ENCODE peak calls at places on chromosomes 12 and 14, in seven cellular contexts. O is AG09309, C is fibroblast of the aortic adventitia, W is HepG2, K is foreskin fibroblast, D is dorsolateral prefrontal cortex, B is colonic mucosa. P is an unnamed sample.

GRCh38 chr14:65224799-65225198 is 122.5 kb upstream of the MAX start:
- DNase-seq in O (no peak), C (peak), W (no peak), K (peak), D (peak), B (no peak), P (peak)

GRCh38 chr12:80313184-80313583 is 130.9 kb upstream of the PTPRQ start:
- DNase-seq in O (no peak), C (peak), W (no peak), K (peak), D (no peak), B (no peak), P (no peak)

GRCh38 chr12:632102-632696 is 31.0 kb downstream of the NINJ2 start:
- DNase-seq in O (peak), C (peak), W (peak), K (peak), D (no peak), B (no peak), P (peak)

GRCh38 chr12:530308-530707 is 70.6 kb downstream of the B4GALNT3 start:
- DNase-seq in O (peak), C (no peak), W (no peak), K (peak), D (no peak), B (no peak), P (no peak)

GRCh38 chr12:71671816-71672215 is 7.7 kb downstream of the THAP2 start:
- DNase-seq in O (no peak), C (no peak), W (no peak), K (no peak), D (no peak), B (no peak), P (peak)

GRCh38 chr12:28140404-28140803 is 49.9 kb upstream of the CCDC91 start:
- DNase-seq in O (no peak), C (no peak), W (no peak), K (no peak), D (no peak), B (no peak), P (no peak)

GRCh38 chr12:76674669-76675315 is 89.1 kb upstream of the ZDHHC17 start:
- DNase-seq in O (no peak), C (no peak), W (no peak), K (no peak), D (no peak), B (no peak), P (no peak)

GRCh38 chr12:113242018-113242418 is 20.8 kb downstream of the TPCN1 start:
- DNase-seq in O (peak), C (no peak), W (no peak), K (no peak), D (no peak), B (no peak), P (peak)

GRCh38 chr12:104494137-104494815 is 37.5 kb downstream of the CHST11 start:
- DNase-seq in O (no peak), C (peak), W (no peak), K (peak), D (no peak), B (no peak), P (no peak)

GRCh38 chr14:100547633-100548294 is 39.5 kb downstream of the BEGAIN start:
- DNase-seq in O (no peak), C (no peak), W (no peak), K (peak), D (no peak), B (peak), P (peak)

GRCh38 chr12:34598851-34599529 is 576.7 kb downstream of the ALG10 start:
- DNase-seq in O (no peak), C (no peak), W (no peak), K (no peak), D (no peak), B (no peak), P (no peak)

GRCh38 chr12:33322519-33322918 is 117.1 kb downstream of the SYT10 start:
- DNase-seq in O (no peak), C (no peak), W (no peak), K (no peak), D (no peak), B (no peak), P (no peak)

GRCh38 chr12:97502600-97502999 is 40.0 kb downstream of the RMST start:
- DNase-seq in O (no peak), C (no peak), W (no peak), K (no peak), D (no peak), B (no peak), P (no peak)

GRCh38 chr12:107287436-107288413 is 194.4 kb upstream of the CRY1 start:
- DNase-seq in O (no peak), C (no peak), W (no peak), K (no peak), D (no peak), B (no peak), P (no peak)

GRCh38 chr12:121518656-121519055 is 62.2 kb downstream of the KDM2B start:
- DNase-seq in O (no peak), C (no peak), W (no peak), K (no peak), D (no peak), B (no peak), P (no peak)

GRCh38 chr12:123995023-123995422 is 22.0 kb downstream of the ZNF664 start:
- DNase-seq in O (peak), C (peak), W (no peak), K (peak), D (no peak), B (no peak), P (no peak)

GRCh38 chr14:69346710-69347109 is 51.4 kb downstream of the ERH start:
- DNase-seq in O (no peak), C (no peak), W (no peak), K (peak), D (no peak), B (peak), P (no peak)

GRCh38 chr14:91302391-91302790 is 57.9 kb upstream of the GPR68 start:
- DNase-seq in O (no peak), C (no peak), W (no peak), K (no peak), D (no peak), B (no peak), P (no peak)

GRCh38 chr14:63860146-63860545 is 7.3 kb downstream of the SYNE2 start:
- DNase-seq in O (no peak), C (no peak), W (no peak), K (no peak), D (no peak), B (no peak), P (no peak)
- H3K4me3 ChIP-seq in O (no peak), C (no peak), W (no peak), K (no peak), D (no peak), B (no peak), P (no peak)

GRCh38 chr14:72515779-72516770 is 377.8 kb downstream of the DPF3 start:
- DNase-seq in O (no peak), C (peak), W (no peak), K (peak), D (no peak), B (no peak), P (no peak)
- TF ChIP-seq CTCF in O (peak), C (peak), W (no peak), K (peak), D (no peak), B (no peak), P (no peak)

GRCh38 chr14:99430491-99430890 is 50.2 kb downstream of the SETD3 start:
- DNase-seq in O (no peak), C (no peak), W (no peak), K (no peak), D (no peak), B (no peak), P (no peak)
- H3K4me3 ChIP-seq in O (no peak), C (no peak), W (no peak), K (no peak), D (no peak), B (no peak), P (no peak)

GRCh38 chr14:92460541-92460915 is 53.1 kb upstream of the RIN3 start:
- DNase-seq in O (no peak), C (no peak), W (no peak), K (no peak), D (no peak), B (no peak), P (no peak)

GRCh38 chr14:92458959-92459478 is 54.6 kb upstream of the RIN3 start:
- DNase-seq in O (no peak), C (no peak), W (no peak), K (no peak), D (no peak), B (no peak), P (no peak)

GRCh38 chr14:92460916-92461579 is 52.5 kb upstream of the RIN3 start:
- DNase-seq in O (peak), C (peak), W (no peak), K (peak), D (no peak), B (no peak), P (no peak)

GRCh38 chr14:92458136-92458958 is 55.2 kb upstream of the RIN3 start:
- DNase-seq in O (no peak), C (no peak), W (no peak), K (no peak), D (no peak), B (no peak), P (no peak)

GRCh38 chr14:92459479-92460421 is 53.8 kb upstream of the RIN3 start:
- DNase-seq in O (no peak), C (no peak), W (no peak), K (no peak), D (no peak), B (no peak), P (no peak)
- TF ChIP-seq CTCF in O (no peak), C (peak), W (no peak), K (no peak), D (no peak), B (no peak), P (no peak)

GRCh38 chr12:115599251-115599811 is 678.2 kb downstream of the MED13L start:
- DNase-seq in O (no peak), C (peak), W (no peak), K (peak), D (no peak), B (peak), P (no peak)
- H3K4me3 ChIP-seq in O (no peak), C (peak), W (no peak), K (peak), D (peak), B (no peak), P (no peak)

DNA sequence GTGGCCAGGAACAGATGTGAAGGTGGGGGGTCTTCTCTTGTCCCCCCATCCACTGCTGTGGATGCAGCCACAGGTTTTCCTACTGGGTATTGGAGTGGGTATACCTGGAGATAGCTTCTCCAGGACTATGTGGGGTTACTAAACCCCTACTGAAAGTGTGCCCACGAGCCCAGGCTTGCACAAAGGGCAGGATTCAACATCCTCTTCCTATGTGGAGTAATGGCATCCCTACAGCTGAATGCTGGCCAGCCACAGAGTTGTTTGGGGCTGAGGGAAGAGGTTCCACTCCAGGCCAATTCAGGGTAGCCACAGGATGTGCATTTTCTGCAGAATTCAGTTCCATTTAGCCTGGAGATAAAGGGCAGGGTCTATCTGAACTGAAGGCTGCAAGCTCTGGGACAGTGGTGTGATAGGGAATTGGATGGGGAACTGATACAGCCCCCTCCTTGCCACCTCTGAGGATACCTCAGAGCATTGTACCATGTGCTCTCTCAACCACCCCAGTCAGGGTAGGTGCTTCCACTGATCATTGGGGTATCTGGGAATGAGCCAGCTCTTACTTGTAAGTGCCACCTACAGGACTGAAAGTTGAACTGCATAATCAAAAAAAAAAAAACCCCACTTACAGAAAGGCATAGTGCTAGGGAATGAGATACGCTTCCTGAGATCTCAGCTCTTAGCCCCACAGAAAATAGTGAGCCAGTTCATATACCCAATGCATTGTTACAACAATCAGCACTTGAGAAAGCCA is 187.1 kb downstream of the KITLG start:
- DNase-seq in O (no peak), C (no peak), W (peak), K (peak), D (no peak), B (no peak), P (no peak)
- TF ChIP-seq CTCF in O (peak), C (peak), W (peak), K (peak), D (no peak), B (no peak), P (peak)

P was measured in LNCaP clone FGC.